ENCODE peak calls at places on chromosomes 3 and 15, in four cellular contexts. One of them, this sample, is unnamed.

GRCh38 chr3:67781218-67781617 is 126.8 kb upstream of the SUCLG2 start:
- DNase-seq in fibroblast of mammary gland: no peak
- DNase-seq in fibroblast of the aortic adventitia: no peak
- DNase-seq in stomach: no peak
- DNase-seq in this sample: no peak

GRCh38 chr3:197501879-197502620 is 53.7 kb downstream of the BDH1 start:
- DNase-seq in fibroblast of mammary gland: peak
- DNase-seq in fibroblast of the aortic adventitia: peak
- DNase-seq in stomach: peak
- DNase-seq in this sample: peak

GRCh38 chr3:189272500-189273119 is 100.8 kb downstream of the TPRG1 start:
- DNase-seq in fibroblast of mammary gland: no peak
- DNase-seq in fibroblast of the aortic adventitia: no peak
- DNase-seq in stomach: no peak
- DNase-seq in this sample: no peak

GRCh38 chr15:38612159-38612863 is 47.7 kb upstream of the RASGRP1 start:
- DNase-seq in fibroblast of mammary gland: no peak
- DNase-seq in fibroblast of the aortic adventitia: no peak
- DNase-seq in stomach: no peak
- DNase-seq in this sample: no peak

GRCh38 chr15:39748276-39748675 is 34.4 kb downstream of the FSIP1 start:
- DNase-seq in fibroblast of mammary gland: peak
- DNase-seq in fibroblast of the aortic adventitia: no peak
- DNase-seq in stomach: no peak
- DNase-seq in this sample: no peak

GRCh38 chr15:88648357-88649214 is 9.8 kb downstream of the ISG20 start:
- DNase-seq in fibroblast of mammary gland: peak
- DNase-seq in fibroblast of the aortic adventitia: no peak
- DNase-seq in stomach: peak
- DNase-seq in this sample: no peak

GRCh38 chr15:95018888-95019545 is 787.7 kb downstream of the MCTP2 start:
- DNase-seq in fibroblast of mammary gland: peak
- DNase-seq in fibroblast of the aortic adventitia: peak
- DNase-seq in stomach: no peak
- DNase-seq in this sample: no peak

GRCh38 chr3:15634671-15635661 is 33.4 kb downstream of the BTD start:
- DNase-seq in fibroblast of mammary gland: peak
- DNase-seq in fibroblast of the aortic adventitia: peak
- DNase-seq in stomach: no peak
- DNase-seq in this sample: no peak

GRCh38 chr3:8576841-8577553 is 67.6 kb downstream of the SSUH2 start:
- DNase-seq in fibroblast of mammary gland: peak
- DNase-seq in fibroblast of the aortic adventitia: peak
- DNase-seq in stomach: no peak
- DNase-seq in this sample: no peak

GRCh38 chr3:170806676-170807075 is 63.3 kb downstream of the RPL22L1 start:
- DNase-seq in fibroblast of mammary gland: no peak
- DNase-seq in fibroblast of the aortic adventitia: no peak
- DNase-seq in stomach: no peak
- DNase-seq in this sample: no peak

GRCh38 chr15:72203507-72203837 is 5.9 kb upstream of the GRAMD2A start:
- DNase-seq in fibroblast of mammary gland: peak
- DNase-seq in fibroblast of the aortic adventitia: peak
- DNase-seq in stomach: peak
- DNase-seq in this sample: no peak

GRCh38 chr3:174973465-174973864 is 114.3 kb downstream of the NAALADL2 start:
- DNase-seq in fibroblast of mammary gland: no peak
- DNase-seq in fibroblast of the aortic adventitia: no peak
- DNase-seq in stomach: peak
- DNase-seq in this sample: no peak

GRCh38 chr3:71926242-71926560 is 141.3 kb upstream of the PROK2 start:
- DNase-seq in fibroblast of mammary gland: peak
- DNase-seq in fibroblast of the aortic adventitia: peak
- DNase-seq in stomach: peak
- DNase-seq in this sample: peak

GRCh38 chr3:41792806-41793205 is 169.1 kb downstream of the ULK4 start:
- DNase-seq in fibroblast of mammary gland: no peak
- DNase-seq in fibroblast of the aortic adventitia: no peak
- DNase-seq in stomach: no peak
- DNase-seq in this sample: no peak

GRCh38 chr3:104291437-104291851 is 1075.3 kb upstream of the ALCAM start:
- DNase-seq in fibroblast of mammary gland: peak
- DNase-seq in fibroblast of the aortic adventitia: peak
- DNase-seq in stomach: no peak
- DNase-seq in this sample: peak

GRCh38 chr3:107458871-107459270 is 63.9 kb upstream of the BBX start:
- DNase-seq in fibroblast of mammary gland: peak
- DNase-seq in fibroblast of the aortic adventitia: peak
- DNase-seq in stomach: no peak
- DNase-seq in this sample: no peak

GRCh38 chr3:182803596-182803995 is 10.3 kb downstream of the ATP11B start:
- DNase-seq in fibroblast of mammary gland: no peak
- DNase-seq in fibroblast of the aortic adventitia: no peak
- DNase-seq in stomach: no peak
- DNase-seq in this sample: no peak

GRCh38 chr3:32428092-32429068 is 36.7 kb downstream of the CMTM7 start:
- DNase-seq in fibroblast of mammary gland: no peak
- DNase-seq in fibroblast of the aortic adventitia: no peak
- DNase-seq in stomach: no peak
- DNase-seq in this sample: peak

GRCh38 chr3:112738366-112738765 is 97.4 kb upstream of the CCDC80 start:
- DNase-seq in fibroblast of mammary gland: peak
- DNase-seq in fibroblast of the aortic adventitia: peak
- DNase-seq in stomach: no peak
- DNase-seq in this sample: no peak

GRCh38 chr3:33008282-33008681 is 56.8 kb downstream of the CCR4 start:
- DNase-seq in fibroblast of mammary gland: no peak
- DNase-seq in fibroblast of the aortic adventitia: no peak
- DNase-seq in stomach: no peak
- DNase-seq in this sample: no peak

GRCh38 chr3:25582242-25582641 is 82.5 kb downstream of the TOP2B start:
- DNase-seq in fibroblast of mammary gland: peak
- DNase-seq in fibroblast of the aortic adventitia: peak
- DNase-seq in stomach: no peak
- DNase-seq in this sample: no peak

GRCh38 chr15:66216806-66217205 is 36.7 kb downstream of the MEGF11 start:
- DNase-seq in fibroblast of mammary gland: no peak
- DNase-seq in fibroblast of the aortic adventitia: no peak
- DNase-seq in stomach: no peak
- DNase-seq in this sample: no peak

GRCh38 chr3:188605960-188606359 is 452.0 kb downstream of the LPP start:
- DNase-seq in fibroblast of mammary gland: no peak
- DNase-seq in fibroblast of the aortic adventitia: no peak
- DNase-seq in stomach: no peak
- DNase-seq in this sample: no peak

GRCh38 chr3:184332370-184333090 is 4.9 kb upstream of the FAM131A start:
- DNase-seq in fibroblast of mammary gland: peak
- DNase-seq in fibroblast of the aortic adventitia: peak
- DNase-seq in stomach: no peak
- DNase-seq in this sample: no peak

GRCh38 chr3:43453981-43454380 is 167.6 kb downstream of the SNRK start:
- DNase-seq in fibroblast of mammary gland: no peak
- DNase-seq in fibroblast of the aortic adventitia: no peak
- DNase-seq in stomach: no peak
- DNase-seq in this sample: no peak

GRCh38 chr15:48777645-48778337 is 33.1 kb downstream of the CEP152 start:
- DNase-seq in fibroblast of mammary gland: no peak
- DNase-seq in fibroblast of the aortic adventitia: peak
- DNase-seq in stomach: no peak
- DNase-seq in this sample: no peak

GRCh38 chr3:114079761-114080160 is 23.2 kb downstream of the QTRT2 start:
- DNase-seq in fibroblast of mammary gland: peak
- DNase-seq in fibroblast of the aortic adventitia: peak
- DNase-seq in stomach: no peak
- DNase-seq in this sample: no peak

GRCh38 chr3:184262166-184262926 is 993 bp upstream of the CAMK2N2 start:
- DNase-seq in fibroblast of mammary gland: no peak
- DNase-seq in fibroblast of the aortic adventitia: no peak
- DNase-seq in stomach: no peak
- DNase-seq in this sample: no peak

GRCh38 chr3:146160964-146161724 is at the start of gene PLOD2:
- DNase-seq in fibroblast of mammary gland: peak
- DNase-seq in fibroblast of the aortic adventitia: peak
- DNase-seq in stomach: peak
- DNase-seq in this sample: peak

GRCh38 chr3:183298708-183299153 is 45.7 kb downstream of the B3GNT5 start:
- DNase-seq in fibroblast of mammary gland: peak
- DNase-seq in fibroblast of the aortic adventitia: peak
- DNase-seq in stomach: no peak
- DNase-seq in this sample: no peak

GRCh38 chr15:41675337-41675736 is 15.1 kb downstream of the MGA start:
- DNase-seq in fibroblast of mammary gland: no peak
- DNase-seq in fibroblast of the aortic adventitia: no peak
- DNase-seq in stomach: no peak
- DNase-seq in this sample: no peak

GRCh38 chr3:126151562-126152302 is 28.7 kb downstream of the ALDH1L1 start:
- DNase-seq in fibroblast of mammary gland: no peak
- DNase-seq in fibroblast of the aortic adventitia: no peak
- DNase-seq in stomach: no peak
- DNase-seq in this sample: no peak

GRCh38 chr3:23710555-23710954 is 95.2 kb upstream of the UBE2E1 start:
- DNase-seq in fibroblast of mammary gland: peak
- DNase-seq in fibroblast of the aortic adventitia: peak
- DNase-seq in stomach: no peak
- DNase-seq in this sample: no peak

GRCh38 chr3:115623414-115623868 is at the start of gene GAP43:
- DNase-seq in fibroblast of mammary gland: peak
- DNase-seq in fibroblast of the aortic adventitia: peak
- DNase-seq in stomach: no peak
- DNase-seq in this sample: no peak

GRCh38 chr15:96086164-96086563 is 244.3 kb upstream of the NR2F2 start:
- DNase-seq in fibroblast of mammary gland: no peak
- DNase-seq in fibroblast of the aortic adventitia: no peak
- DNase-seq in stomach: no peak
- DNase-seq in this sample: no peak

GRCh38 chr15:64010719-64011118 is 35.6 kb downstream of the DAPK2 start:
- DNase-seq in fibroblast of mammary gland: peak
- DNase-seq in fibroblast of the aortic adventitia: peak
- DNase-seq in stomach: peak
- DNase-seq in this sample: peak
- TF ChIP-seq CTCF in fibroblast of mammary gland: no peak
- TF ChIP-seq CTCF in fibroblast of the aortic adventitia: no peak
- TF ChIP-seq CTCF in stomach: no peak
- TF ChIP-seq CTCF in this sample: peak

GRCh38 chr15:36911322-36911944 is 188.9 kb downstream of the MEIS2 start:
- DNase-seq in fibroblast of mammary gland: peak
- DNase-seq in fibroblast of the aortic adventitia: peak
- DNase-seq in stomach: no peak
- DNase-seq in this sample: no peak

GRCh38 chr15:36907295-36907694 is 193.1 kb downstream of the MEIS2 start:
- DNase-seq in fibroblast of mammary gland: no peak
- DNase-seq in fibroblast of the aortic adventitia: no peak
- DNase-seq in stomach: no peak
- DNase-seq in this sample: no peak

GRCh38 chr15:36905908-36906307 is 194.4 kb downstream of the MEIS2 start:
- DNase-seq in fibroblast of mammary gland: peak
- DNase-seq in fibroblast of the aortic adventitia: peak
- DNase-seq in stomach: no peak
- DNase-seq in this sample: no peak

GRCh38 chr15:36912311-36912712 is 188.0 kb downstream of the MEIS2 start:
- DNase-seq in fibroblast of mammary gland: no peak
- DNase-seq in fibroblast of the aortic adventitia: peak
- DNase-seq in stomach: no peak
- DNase-seq in this sample: no peak

DNA sequence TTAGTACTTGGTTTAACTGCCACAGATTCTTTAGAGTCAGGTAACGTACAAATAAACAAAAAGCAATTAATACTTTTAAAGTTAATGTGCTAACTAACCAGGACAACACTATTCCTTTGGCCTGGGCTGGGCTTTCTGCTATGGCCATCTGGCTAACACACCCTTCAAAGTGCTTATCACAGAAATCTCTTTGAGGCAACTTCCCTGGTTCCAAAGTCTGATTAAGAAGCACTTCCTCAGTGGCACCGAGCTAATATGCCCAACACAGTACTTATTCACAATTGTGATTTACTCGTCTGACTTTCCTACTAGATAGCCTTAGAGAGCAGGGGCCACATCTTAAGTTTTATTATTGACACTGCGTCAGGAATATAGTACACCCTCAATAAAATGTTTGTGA is 191.4 kb downstream of the MEIS2 start:
- DNase-seq in fibroblast of mammary gland: no peak
- DNase-seq in fibroblast of the aortic adventitia: no peak
- DNase-seq in stomach: no peak
- DNase-seq in this sample: no peak
- TF ChIP-seq CTCF in fibroblast of mammary gland: no peak
- TF ChIP-seq CTCF in fibroblast of the aortic adventitia: no peak
- TF ChIP-seq CTCF in stomach: no peak
- TF ChIP-seq CTCF in this sample: no peak

GRCh38 chr15:74784426-74784825 is 2.5 kb downstream of the CSK start:
- DNase-seq in fibroblast of mammary gland: no peak
- DNase-seq in fibroblast of the aortic adventitia: no peak
- DNase-seq in stomach: no peak
- DNase-seq in this sample: no peak
- TF ChIP-seq CTCF in fibroblast of mammary gland: no peak
- TF ChIP-seq CTCF in fibroblast of the aortic adventitia: no peak
- TF ChIP-seq CTCF in stomach: no peak
- TF ChIP-seq CTCF in this sample: no peak

DNA sequence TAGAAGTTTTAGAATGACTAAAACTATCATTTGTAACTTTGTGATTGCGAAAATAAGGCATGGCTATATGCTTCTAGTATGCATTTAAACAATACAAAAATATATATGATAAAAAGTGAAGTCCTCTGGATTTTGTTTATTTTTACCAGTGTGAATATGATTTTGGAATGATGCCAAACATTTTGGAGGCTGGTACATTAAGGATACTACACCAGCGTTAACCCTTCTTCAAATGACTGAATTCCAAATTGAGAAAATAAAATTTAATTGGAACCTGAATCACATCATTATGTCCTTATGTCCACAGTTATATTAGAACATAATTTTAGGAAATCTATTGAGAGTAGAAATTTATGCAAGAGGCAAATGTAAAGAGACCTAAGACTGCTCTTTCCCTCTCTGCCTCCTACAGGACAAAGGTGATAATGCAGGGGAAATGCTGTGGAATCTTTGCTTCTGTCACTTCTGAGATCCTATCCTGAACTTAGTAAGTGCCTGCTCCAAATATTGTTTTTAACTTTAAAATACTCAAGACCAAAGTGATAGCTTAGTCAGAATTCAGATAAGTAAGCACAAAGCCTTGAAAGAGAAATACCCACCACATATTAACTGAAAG is 121.1 kb upstream of the NANOGP8 start:
- DNase-seq in fibroblast of mammary gland: peak
- DNase-seq in fibroblast of the aortic adventitia: peak
- DNase-seq in stomach: no peak
- DNase-seq in this sample: peak
- TF ChIP-seq CTCF in fibroblast of mammary gland: peak
- TF ChIP-seq CTCF in fibroblast of the aortic adventitia: peak
- TF ChIP-seq CTCF in stomach: no peak
- TF ChIP-seq CTCF in this sample: peak

This sample was measured in GM20000.